ENCODE peak calls at places on chromosomes 1 and 21, in eight cellular contexts. J is HepG2; K is heart right ventricle; X is glutamatergic neuron; L is brain microvascular endothelial cell; Z is neural progenitor cell; D is left ventricle myocardium inferior; I is activated CD8-positive, alpha-beta T cell treated with anti-CD3 and anti-CD28 coated beads for 36 hours. W is an unnamed sample.

GRCh38 chr1:61960999-61961398 is 218.7 kb downstream of the PATJ start:
- DNase-seq in J (peak; percentile 58), K (no peak), X (no peak), L (no peak), Z (no peak), D (no peak), I (no peak), W (no peak)

GRCh38 chr1:31559715-31560114 is 16.6 kb upstream of the TINAGL1 start:
- DNase-seq in J (no peak), K (no peak), X (no peak), L (no peak), Z (no peak), D (no peak), I (no peak), W (no peak)

GRCh38 chr1:29521846-29522580 is 285.7 kb downstream of the PTPRU start:
- DNase-seq in J (no peak), K (no peak), X (no peak), L (no peak), Z (no peak), D (no peak), I (no peak), W (no peak)

GRCh38 chr21:24594082-24594481 is 1013.2 kb downstream of the MRPL39 start:
- DNase-seq in J (no peak), K (no peak), X (no peak), L (no peak), Z (no peak), D (no peak), I (no peak), W (no peak)

GRCh38 chr1:217275617-217276398 is 355.1 kb downstream of the GPATCH2 start:
- DNase-seq in J (no peak), K (no peak), X (no peak), L (peak; percentile 46), Z (no peak), D (no peak), I (no peak), W (peak; percentile 92)

GRCh38 chr1:210600421-210601195 is 271.9 kb downstream of the HHAT start:
- DNase-seq in J (no peak), K (no peak), X (no peak), L (peak; percentile 8), Z (peak; percentile 25), D (no peak), I (no peak), W (no peak)

GRCh38 chr1:200150721-200151120 is 123.2 kb downstream of the NR5A2 start:
- DNase-seq in J (no peak), K (no peak), X (no peak), L (peak; percentile 26), Z (no peak), D (no peak), I (peak; percentile 40), W (peak; percentile 67)

GRCh38 chr1:26388791-26389445 is 16.4 kb upstream of the ZNF683 start:
- DNase-seq in J (no peak), K (no peak), X (no peak), L (no peak), Z (no peak), D (no peak), I (peak; percentile 44), W (peak; percentile 39)

GRCh38 chr1:157955269-157955668 is 38.2 kb upstream of the KIRREL1 start:
- DNase-seq in J (no peak), K (no peak), X (no peak), L (no peak), Z (no peak), D (no peak), I (no peak), W (no peak)

GRCh38 chr1:156151093-156151688 is 2.2 kb upstream of the SEMA4A start:
- DNase-seq in J (no peak), K (no peak), X (no peak), L (peak; percentile 40), Z (no peak), D (no peak), I (no peak), W (peak; percentile 58)

GRCh38 chr21:42411197-42411869 is 7.6 kb downstream of the UBASH3A start:
- DNase-seq in J (peak; percentile 32), K (no peak), X (peak; percentile 57), L (no peak), Z (peak; percentile 47), D (no peak), I (peak; percentile 72), W (no peak)

GRCh38 chr1:233406339-233406960 is 78.9 kb downstream of the MAP3K21 start:
- DNase-seq in J (no peak), K (no peak), X (no peak), L (no peak), Z (no peak), D (no peak), I (no peak), W (no peak)

GRCh38 chr1:183126528-183126927 is 59.5 kb upstream of the LAMC2 start:
- DNase-seq in J (no peak), K (no peak), X (no peak), L (no peak), Z (no peak), D (no peak), I (no peak), W (peak; percentile 72)

GRCh38 chr1:210568631-210569030 is 239.9 kb downstream of the HHAT start:
- DNase-seq in J (no peak), K (no peak), X (no peak), L (no peak), Z (no peak), D (no peak), I (no peak), W (no peak)

GRCh38 chr1:118122234-118123004 is 62.6 kb downstream of the SPAG17 start:
- DNase-seq in J (no peak), K (no peak), X (no peak), L (no peak), Z (no peak), D (no peak), I (no peak), W (no peak)

GRCh38 chr1:3727042-3727824 is 25.0 kb upstream of the CCDC27 start:
- DNase-seq in J (no peak), K (no peak), X (peak; percentile 65), L (no peak), Z (peak; percentile 68), D (no peak), I (peak; percentile 54), W (peak; percentile 22)
- TF ChIP-seq CTCF in J (peak; percentile 56), K (no peak), X (peak; percentile 17), L (peak; percentile 68), Z (peak; percentile 67), D (peak; percentile 56), I (peak; percentile 51), W (peak; percentile 62)

DNA sequence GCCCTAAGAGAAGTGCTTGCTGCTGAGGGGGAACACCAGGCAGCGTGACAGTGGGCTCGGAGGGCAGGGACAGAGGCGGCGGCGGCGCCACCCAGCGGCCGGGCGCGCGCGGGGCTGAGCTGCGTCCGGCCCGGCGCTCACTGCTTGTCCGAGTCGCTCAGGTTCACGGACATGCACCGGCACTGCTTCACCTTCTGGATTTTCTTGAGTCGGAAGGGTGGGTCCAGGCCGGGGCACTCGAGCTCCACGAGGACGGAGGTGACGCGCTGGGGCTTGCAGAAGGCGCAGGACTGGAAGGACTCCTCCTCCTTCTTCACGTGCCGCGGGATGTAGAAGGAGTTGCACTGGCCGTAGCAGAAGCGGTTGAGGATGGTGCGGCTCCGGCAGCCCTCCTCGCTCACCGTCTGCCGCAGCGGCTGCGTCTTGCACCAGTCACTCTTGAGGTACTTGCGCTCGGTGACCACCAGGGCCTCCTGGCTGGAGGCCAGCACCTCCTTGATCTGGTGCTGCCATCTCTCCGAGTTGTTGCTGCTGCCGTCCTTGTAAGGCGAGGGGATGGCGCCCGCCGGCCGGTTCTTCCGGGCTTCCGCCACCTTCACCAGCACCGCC is 119.0 kb downstream of the GREM2 start:
- DNase-seq in J (no peak), K (no peak), X (peak; percentile 82), L (peak; percentile 55), Z (peak; percentile 80), D (no peak), I (peak; percentile 19), W (peak; percentile 44)
- TF ChIP-seq CTCF in J (no peak), K (no peak), X (peak; percentile 80), L (peak; percentile 65), Z (peak; percentile 55), D (peak; percentile 14), I (no peak), W (peak; percentile 39)

DNA sequence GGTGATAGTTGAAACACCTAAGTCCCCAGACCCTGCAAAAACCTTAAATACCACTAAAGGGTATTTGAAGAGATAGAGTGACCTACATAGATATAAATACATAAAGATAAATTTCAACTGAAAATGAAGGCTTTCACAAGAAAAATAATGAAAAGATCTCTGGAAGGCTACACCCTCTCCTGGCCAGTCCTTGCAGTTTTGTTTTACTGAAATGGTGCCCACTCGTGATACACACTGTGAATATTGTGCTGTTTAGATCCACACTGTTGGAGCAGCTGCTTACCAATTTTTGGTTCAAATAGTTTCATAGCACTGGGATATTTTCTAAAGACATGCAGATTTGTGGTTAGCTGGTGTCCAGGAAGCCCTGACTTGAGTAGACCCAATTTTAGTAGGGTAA is 31.5 kb upstream of the RNF187 start:
- DNase-seq in J (no peak), K (no peak), X (no peak), L (no peak), Z (no peak), D (no peak), I (no peak), W (no peak)
- TF ChIP-seq CTCF in J (no peak), K (no peak), X (no peak), L (peak; percentile 47), Z (peak; percentile 20), D (peak; percentile 28), I (no peak), W (peak; percentile 16)

GRCh38 chr1:35111106-35111505 is 31.9 kb downstream of the ZMYM1 start:
- DNase-seq in J (peak; percentile 27), K (no peak), X (no peak), L (peak; percentile 51), Z (no peak), D (no peak), I (no peak), W (peak; percentile 79)

GRCh38 chr1:35115459-35116383 is 36.5 kb downstream of the ZMYM1 start:
- DNase-seq in J (no peak), K (no peak), X (no peak), L (peak; percentile 1), Z (no peak), D (no peak), I (no peak), W (peak; percentile 57)

GRCh38 chr1:35112668-35113067 is 33.5 kb downstream of the ZMYM1 start:
- DNase-seq in J (no peak), K (no peak), X (no peak), L (no peak), Z (no peak), D (no peak), I (no peak), W (peak; percentile 23)
- TF ChIP-seq CTCF in J (no peak), K (no peak), X (peak; percentile 39), L (peak; percentile 19), Z (peak; percentile 19), D (no peak), I (peak; percentile 28), W (peak; percentile 16)